ENCODE peak calls at places on chromosomes 16 and 17, in eight cellular contexts. L, I, Z, H, Q, G, M and O are unnamed samples.

GRCh38 chr16:56965149-56965938 is 3.6 kb downstream of the CETP start:
- DNase-seq in Q (no peak), H (no peak), Z (no peak), I (no peak), M (no peak), G (no peak), L (no peak), O (no peak)

GRCh38 chr16:87652799-87653198 is 50.5 kb downstream of the JPH3 start:
- DNase-seq in L (no peak), H (no peak), Z (no peak), G (no peak), M (no peak), I (no peak), Q (no peak), O (no peak)

GRCh38 chr16:3838600-3839401 is 41.7 kb downstream of the CREBBP start:
- DNase-seq in Z (no peak), L (no peak), I (no peak), H (no peak), G (no peak), Q (no peak), M (no peak), O (no peak)

GRCh38 chr17:80262775-80263244 is 2.2 kb downstream of the RNF213 start:
- DNase-seq in Z (no peak), G (no peak), L (no peak), M (no peak), H (no peak), Q (no peak), I (no peak), O (no peak)

GRCh38 chr17:15457723-15458094 is 9.7 kb downstream of the CDRT4 start:
- DNase-seq in I (no peak), G (peak), M (no peak), H (no peak), Z (no peak), L (peak), Q (peak), O (no peak)

GRCh38 chr16:86994215-86994614 is 323.0 kb downstream of the C16orf95 start:
- DNase-seq in L (no peak), Z (no peak), G (no peak), I (no peak), M (no peak), H (no peak), Q (no peak), O (no peak)

GRCh38 chr17:34567665-34568064 is 11.7 kb upstream of the TMEM132E start:
- DNase-seq in M (no peak), Q (no peak), G (peak), I (no peak), L (no peak), Z (no peak), H (no peak), O (no peak)

GRCh38 chr16:56980792-56981724 is 8.3 kb upstream of the NLRC5 start:
- DNase-seq in M (no peak), G (no peak), Q (no peak), L (no peak), I (no peak), Z (no peak), H (no peak), O (no peak)

GRCh38 chr16:53435066-53435688 is 906 bp downstream of the RBL2 start:
- DNase-seq in I (peak), L (peak), G (peak), Z (no peak), Q (peak), M (peak), H (peak), O (peak)

GRCh38 chr16:9593440-9593839 is 502.0 kb downstream of the HAPSTR1 start:
- DNase-seq in H (no peak), I (no peak), Q (no peak), G (no peak), Z (no peak), L (no peak), M (no peak), O (no peak)

GRCh38 chr17:59361386-59361785 is 29.9 kb downstream of the YPEL2 start:
- DNase-seq in Q (no peak), Z (no peak), I (no peak), H (no peak), L (no peak), M (no peak), G (peak), O (peak)

GRCh38 chr16:65737831-65738230 is 616.0 kb upstream of the CDH11 start:
- DNase-seq in Z (no peak), M (no peak), G (no peak), L (no peak), H (no peak), Q (no peak), I (no peak), O (no peak)

GRCh38 chr17:49514374-49514738 is 19.3 kb downstream of the NGFR start:
- DNase-seq in H (no peak), Q (no peak), I (no peak), L (no peak), M (peak), G (no peak), Z (peak), O (no peak)
- TF ChIP-seq CTCF in H (no peak), Q (no peak), I (no peak), L (no peak), M (no peak), G (peak), Z (no peak), O (peak)

GRCh38 chr16:29943846-29944669 is 17.8 kb upstream of the TMEM219 start:
- DNase-seq in L (peak), Q (no peak), M (peak), Z (no peak), H (peak), I (peak), G (peak), O (peak)
- TF ChIP-seq CTCF in L (no peak), Q (no peak), M (peak), Z (no peak), H (no peak), I (peak), G (peak), O (peak)

DNA sequence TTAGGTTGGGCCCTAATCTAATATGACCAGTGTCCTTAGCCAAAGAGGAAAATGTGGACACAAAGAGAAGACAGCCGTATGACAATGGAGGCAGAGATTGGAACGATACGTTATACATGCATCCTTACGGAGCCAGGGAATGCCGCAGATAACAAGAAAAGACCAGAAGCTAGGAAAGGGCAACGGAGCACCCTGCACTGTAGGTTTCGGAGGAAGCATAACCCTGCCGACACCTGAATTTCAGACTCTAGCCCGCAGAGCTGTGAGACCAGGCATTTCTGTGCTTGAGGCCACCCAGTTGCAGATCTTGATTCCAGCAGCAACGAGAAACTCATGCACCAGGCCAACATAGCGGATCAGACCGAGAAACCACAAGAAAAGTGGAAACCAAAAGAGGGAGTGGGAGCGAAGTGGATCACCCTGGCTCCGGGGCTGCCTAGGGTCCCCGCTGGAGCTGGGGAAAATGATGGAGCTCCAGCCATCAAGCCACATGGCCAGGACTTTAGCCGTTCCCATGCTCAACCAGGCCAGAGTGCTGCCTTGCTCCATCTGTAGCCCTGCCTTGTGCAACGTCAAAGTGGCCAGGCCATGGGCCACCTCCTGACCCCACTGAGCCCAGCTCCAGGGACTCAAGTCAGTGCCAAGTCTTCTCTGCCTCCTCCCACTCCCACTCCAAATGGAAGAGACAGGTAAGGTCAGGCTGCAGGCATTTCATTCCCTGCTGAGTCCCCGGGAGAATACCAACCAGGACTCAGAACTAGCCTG is 51.7 kb upstream of the RPL38 start:
- DNase-seq in L (no peak), M (no peak), Z (no peak), G (no peak), I (no peak), Q (no peak), H (no peak), O (no peak)
- TF ChIP-seq CTCF in L (no peak), M (no peak), Z (no peak), G (no peak), I (no peak), Q (no peak), H (no peak), O (no peak)

GRCh38 chr16:21723532-21723931 is 59.8 kb downstream of the OTOA start:
- DNase-seq in L (no peak), G (no peak), I (no peak), Z (no peak), M (no peak), H (no peak), Q (no peak), O (no peak)

GRCh38 chr16:21722771-21723460 is 59.1 kb downstream of the OTOA start:
- DNase-seq in L (no peak), I (no peak), Q (no peak), Z (no peak), G (no peak), M (no peak), H (no peak), O (no peak)

GRCh38 chr16:21727344-21727743 is 63.6 kb downstream of the OTOA start:
- DNase-seq in Z (no peak), G (no peak), H (no peak), Q (no peak), M (no peak), L (no peak), I (no peak), O (no peak)
- TF ChIP-seq CTCF in Z (no peak), G (no peak), H (no peak), Q (no peak), M (no peak), L (no peak), I (no peak), O (peak)

DNA sequence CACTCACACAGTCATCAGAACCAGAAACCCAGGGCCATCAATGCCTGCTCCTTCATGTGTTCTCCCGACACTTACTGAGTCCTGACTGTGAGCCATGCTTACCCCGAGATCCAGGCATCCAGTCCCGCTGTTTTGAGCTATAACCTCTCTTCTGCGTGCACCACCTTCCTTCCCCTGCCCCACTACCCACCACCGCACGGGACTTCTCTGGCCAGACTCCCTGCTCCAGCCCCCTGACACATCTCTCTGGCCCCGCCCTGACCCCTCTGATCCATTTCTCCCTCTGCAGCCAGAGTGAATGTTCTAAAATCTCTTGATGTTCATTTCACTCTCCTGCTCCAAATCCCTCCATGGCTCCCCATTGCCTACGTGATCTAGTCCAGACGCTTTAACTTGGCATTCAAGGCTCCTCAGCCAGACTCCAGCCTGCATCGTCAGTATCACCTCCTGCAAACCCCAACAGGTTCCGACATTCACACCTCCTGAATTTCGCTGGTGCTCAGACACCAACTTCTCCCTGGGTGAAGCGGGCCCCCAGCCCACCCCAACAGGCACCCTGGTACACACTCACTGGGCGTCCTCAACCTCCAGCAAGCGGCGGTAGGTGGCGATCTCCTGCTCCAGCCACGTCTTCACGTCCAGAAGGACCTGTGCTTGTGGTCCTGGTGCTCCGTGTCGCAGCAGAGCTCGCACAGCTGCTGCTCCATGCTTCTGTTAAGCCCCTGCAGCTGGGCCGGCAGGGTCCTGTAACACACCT is 3.1 kb upstream of the KRT17 start:
- DNase-seq in L (no peak), I (no peak), Z (peak), H (no peak), G (no peak), Q (no peak), M (no peak), O (no peak)
- TF ChIP-seq CTCF in L (no peak), I (no peak), Z (no peak), H (no peak), G (no peak), Q (no peak), M (no peak), O (no peak)

GRCh38 chr17:47745037-47745380 is 12.0 kb downstream of the TBX21 start:
- DNase-seq in G (no peak), Z (no peak), I (no peak), Q (no peak), M (no peak), L (no peak), H (no peak), O (no peak)

GRCh38 chr17:47741793-47742145 is 8.7 kb downstream of the TBX21 start:
- DNase-seq in G (no peak), M (no peak), H (no peak), L (no peak), Q (no peak), Z (no peak), I (peak), O (no peak)

GRCh38 chr17:47741109-47741792 is 8.2 kb downstream of the TBX21 start:
- DNase-seq in Q (no peak), L (no peak), G (no peak), H (peak), Z (no peak), I (peak), M (no peak), O (no peak)

GRCh38 chr17:47744168-47745036 is 11.4 kb downstream of the TBX21 start:
- DNase-seq in H (no peak), I (no peak), M (no peak), G (no peak), Q (no peak), L (no peak), Z (no peak), O (no peak)

GRCh38 chr17:47742319-47743181 is 9.5 kb downstream of the TBX21 start:
- DNase-seq in Q (no peak), H (peak), G (no peak), Z (peak), I (peak), M (no peak), L (no peak), O (no peak)
- TF ChIP-seq CTCF in Q (peak), H (no peak), G (peak), Z (peak), I (peak), M (peak), L (no peak), O (peak)